ENCODE peak calls at places on chromosomes 13 and 19, in ten cellular contexts. R, E, G, C, J, L, Y, S, V and O are unnamed samples.

GRCh38 chr19:1690570-1691307 is 38.3 kb upstream of the TCF3 start:
- DNase-seq in R (peak; percentile 83), E (no peak), G (no peak), C (peak; percentile 52), J (no peak), L (peak; percentile 43), Y (peak; percentile 17), S (peak; percentile 64), V (no peak), O (peak; percentile 46)

GRCh38 chr13:110109910-110110309 is 197.0 kb downstream of the COL4A1 start:
- DNase-seq in R (no peak), E (no peak), G (no peak), C (no peak), J (no peak), L (peak; percentile 98), Y (peak; percentile 91), S (peak; percentile 34), V (peak; percentile 42), O (no peak)

GRCh38 chr19:42191855-42192254 is 25.6 kb downstream of the DEDD2 start:
- DNase-seq in R (no peak), E (no peak), G (peak; percentile 85), C (no peak), J (no peak), L (peak; percentile 85), Y (peak; percentile 63), S (peak; percentile 90), V (no peak), O (peak; percentile 99)

GRCh38 chr13:48831248-48831647 is 144.5 kb upstream of the FNDC3A start:
- DNase-seq in R (no peak), E (no peak), G (no peak), C (no peak), J (no peak), L (peak; percentile 32), Y (peak; percentile 32), S (no peak), V (no peak), O (no peak)

GRCh38 chr19:33819875-33820781 is 23.5 kb downstream of the KCTD15 start:
- DNase-seq in R (no peak), E (peak; percentile 46), G (peak; percentile 85), C (peak; percentile 59), J (peak; percentile 75), L (peak; percentile 85), Y (peak; percentile 61), S (peak; percentile 87), V (peak; percentile 73), O (peak; percentile 58)

GRCh38 chr19:23916991-23917390 is 2.3 kb downstream of the ZNF726 start:
- DNase-seq in R (no peak), E (no peak), G (no peak), C (no peak), J (no peak), L (peak; percentile 51), Y (no peak), S (no peak), V (no peak), O (no peak)

GRCh38 chr13:70960841-70961443 is 852.7 kb upstream of the KLHL1 start:
- DNase-seq in R (peak; percentile 22), E (no peak), G (no peak), C (no peak), J (no peak), L (peak; percentile 36), Y (peak; percentile 50), S (no peak), V (no peak), O (peak; percentile 34)

GRCh38 chr19:33125929-33126388 is 6.0 kb upstream of the WDR88 start:
- DNase-seq in R (peak; percentile 75), E (no peak), G (peak; percentile 21), C (peak; percentile 39), J (no peak), L (peak; percentile 85), Y (peak; percentile 67), S (peak; percentile 45), V (peak; percentile 45), O (peak; percentile 61)

GRCh38 chr19:47766670-47767069 is 11.8 kb upstream of the SELENOW start:
- DNase-seq in R (no peak), E (no peak), G (no peak), C (no peak), J (no peak), L (no peak), Y (peak; percentile 24), S (no peak), V (no peak), O (no peak)

GRCh38 chr13:90302113-90302512 is 1045.4 kb upstream of the MIR17HG start:
- DNase-seq in R (no peak), E (no peak), G (peak; percentile 6), C (no peak), J (no peak), L (peak; percentile 78), Y (peak; percentile 23), S (no peak), V (no peak), O (no peak)

GRCh38 chr19:5434970-5435641 is 20.1 kb upstream of the ZNRF4 start:
- DNase-seq in R (no peak), E (no peak), G (peak; percentile 51), C (peak; percentile 35), J (no peak), L (peak; percentile 98), Y (peak; percentile 77), S (no peak), V (no peak), O (no peak)

GRCh38 chr13:35599385-35599784 is 122.9 kb upstream of the MAB21L1 start:
- DNase-seq in R (no peak), E (no peak), G (peak; percentile 68), C (no peak), J (no peak), L (peak; percentile 1), Y (peak; percentile 37), S (no peak), V (no peak), O (no peak)

GRCh38 chr13:98173431-98173921 is 3.6 kb downstream of the RNF113B start:
- DNase-seq in R (no peak), E (no peak), G (no peak), C (no peak), J (no peak), L (peak; percentile 93), Y (peak; percentile 98), S (no peak), V (peak; percentile 47), O (no peak)

GRCh38 chr13:111429064-111429558 is 108.7 kb downstream of the TEX29 start:
- DNase-seq in R (peak; percentile 49), E (peak; percentile 37), G (no peak), C (peak; percentile 20), J (peak; percentile 28), L (peak; percentile 54), Y (peak; percentile 4), S (peak; percentile 53), V (no peak), O (peak; percentile 70)

GRCh38 chr13:23786607-23787006 is 102.6 kb downstream of the MIPEP start:
- DNase-seq in R (no peak), E (no peak), G (no peak), C (no peak), J (no peak), L (no peak), Y (no peak), S (no peak), V (no peak), O (no peak)

GRCh38 chr13:77386880-77387606 is 60.1 kb upstream of the MYCBP2 start:
- DNase-seq in R (no peak), E (no peak), G (no peak), C (no peak), J (no peak), L (peak; percentile 84), Y (peak; percentile 47), S (no peak), V (no peak), O (no peak)

GRCh38 chr13:97275265-97275664 is 53.1 kb downstream of the MBNL2 start:
- DNase-seq in R (no peak), E (no peak), G (no peak), C (no peak), J (no peak), L (peak; percentile 92), Y (peak; percentile 86), S (no peak), V (no peak), O (peak; percentile 26)

GRCh38 chr19:4012092-4012974 is 4.8 kb downstream of the PIAS4 start:
- DNase-seq in R (no peak), E (no peak), G (no peak), C (no peak), J (peak; percentile 83), L (no peak), Y (no peak), S (peak; percentile 44), V (no peak), O (peak; percentile 35)

GRCh38 chr13:76636881-76637280 is 249.3 kb downstream of the KCTD12 start:
- DNase-seq in R (no peak), E (no peak), G (no peak), C (no peak), J (no peak), L (no peak), Y (no peak), S (no peak), V (no peak), O (no peak)